ENCODE peak calls at places on chromosomes 2 and 18, in six cellular contexts. A is uterus; L is CD4-positive, alpha-beta memory T cell; W is body of pancreas; U is hepatocyte; E is IMR-90. S is an unnamed sample. For H3K4me1, the result is how much of the 10 kb centered on the place peaks cover.

GRCh38 chr2:167480986-167481309 is 592.7 kb downstream of the XIRP2 start:
- DNase-seq in L (no peak), W (no peak), A (no peak), E (no peak), U (no peak), S (no peak)

GRCh38 chr2:120564213-120565094 is 171.2 kb upstream of the GLI2 start:
- DNase-seq in E (no peak), U (peak), W (no peak), A (no peak), L (no peak), S (no peak)

GRCh38 chr2:160210599-160211138 is 10.6 kb upstream of the ITGB6 start:
- DNase-seq in A (peak), E (peak), W (peak), U (peak), L (peak), S (no peak)

GRCh38 chr2:151228847-151229497 is 32.7 kb downstream of the RBM43 start:
- DNase-seq in A (no peak), E (no peak), L (no peak), U (no peak), W (no peak), S (no peak)

GRCh38 chr18:31553800-31554199 is 37.9 kb upstream of the TTR start:
- DNase-seq in W (no peak), U (no peak), L (no peak), A (no peak), E (no peak), S (no peak)

GRCh38 chr2:63661076-63661475 is 72.3 kb downstream of the MDH1 start:
- DNase-seq in U (peak), L (no peak), E (peak), W (no peak), A (no peak), S (no peak)

GRCh38 chr2:158112971-158113370 is 11.3 kb downstream of the UPP2 start:
- DNase-seq in A (no peak), E (no peak), U (no peak), W (no peak), L (no peak), S (no peak)

GRCh38 chr2:17257194-17257909 is 260.9 kb downstream of the RAD51AP2 start:
- DNase-seq in U (no peak), L (no peak), A (no peak), E (peak), W (no peak), S (no peak)

GRCh38 chr2:101766337-101766736 is 68.8 kb downstream of the MAP4K4 start:
- DNase-seq in E (no peak), W (no peak), L (no peak), A (no peak), U (no peak), S (no peak)

GRCh38 chr2:53104263-53104662 is 663.3 kb upstream of the CHAC2 start:
- DNase-seq in E (peak), A (no peak), L (no peak), W (no peak), U (peak), S (no peak)

GRCh38 chr18:55665506-55665905 is 77.5 kb upstream of the TCF4 start:
- DNase-seq in E (no peak), W (no peak), U (no peak), L (no peak), A (no peak), S (no peak)

GRCh38 chr18:58858591-58859468 is 5.8 kb upstream of the ZNF532 start:
- DNase-seq in A (peak), U (no peak), L (no peak), E (no peak), W (peak), S (no peak)

GRCh38 chr2:172282944-172283343 is 144.4 kb upstream of the ITGA6 start:
- DNase-seq in U (peak), E (peak), A (no peak), W (peak), L (no peak), S (no peak)

GRCh38 chr2:46171441-46171953 is 125.7 kb upstream of the EPAS1 start:
- DNase-seq in U (peak), L (no peak), W (no peak), E (peak), A (peak), S (no peak)

GRCh38 chr2:132547089-132547687 is 122.8 kb downstream of the LYPD1 start:
- DNase-seq in E (peak), L (no peak), A (no peak), U (peak), W (peak), S (no peak)

GRCh38 chr2:157856157-157856455 is 20.0 kb downstream of the ACVR1 start:
- DNase-seq in A (no peak), W (no peak), U (no peak), E (no peak), L (no peak), S (no peak)

GRCh38 chr18:36284671-36285295 is 12.7 kb upstream of the FHOD3 start:
- DNase-seq in U (peak), L (peak), A (peak), E (peak), W (peak), S (no peak)

GRCh38 chr18:12403601-12404506 is 3.9 kb upstream of the PRELID3A start:
- DNase-seq in L (no peak), A (no peak), W (no peak), U (peak), E (peak), S (no peak)

GRCh38 chr2:200677721-200678532 is 92.1 kb downstream of the AOX1 start:
- DNase-seq in E (peak), U (no peak), A (no peak), L (no peak), W (peak), S (no peak)

GRCh38 chr18:54743596-54743995 is 84.7 kb upstream of the RAB27B start:
- DNase-seq in A (no peak), L (no peak), W (no peak), E (no peak), U (no peak), S (no peak)

GRCh38 chr18:51275712-51276473 is 78.4 kb upstream of the MEX3C start:
- DNase-seq in E (peak), A (no peak), W (peak), U (peak), L (no peak), S (no peak)

GRCh38 chr2:43081131-43081745 is 145.2 kb downstream of the ZFP36L2 start:
- DNase-seq in U (no peak), E (no peak), W (no peak), L (no peak), A (no peak), S (no peak)
- H3K4me1 ChIP-seq in U (half or more), E (half or more), W (under half), L (under half), A (half or more), S (under half)

GRCh38 chr2:238259085-238260020 is 19.5 kb upstream of the HES6 start:
- DNase-seq in L (peak), W (no peak), U (no peak), E (no peak), A (no peak), S (no peak)
- H3K4me3 ChIP-seq in L (no peak), W (no peak), U (no peak), E (no peak), A (no peak), S (no peak)

DNA sequence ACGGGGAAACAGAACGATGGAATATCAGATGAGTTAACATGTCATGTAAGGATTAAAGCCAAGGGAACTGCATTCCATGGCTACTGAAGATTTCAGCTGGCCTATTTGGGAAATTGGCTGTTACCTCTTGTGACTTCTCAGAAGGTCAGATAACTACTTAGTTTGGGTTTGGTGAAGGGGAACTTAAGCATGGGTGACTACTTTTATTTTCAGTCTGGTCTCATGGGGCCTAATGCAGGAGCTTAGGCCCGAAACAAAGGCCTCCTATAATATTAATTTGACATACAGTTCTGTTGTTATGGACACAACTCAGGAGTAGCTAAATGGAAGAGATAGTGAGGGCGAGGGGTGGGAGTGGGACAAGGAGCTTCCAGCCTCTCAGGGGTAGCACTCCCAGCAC is 44.0 kb upstream of the TXNDC2 start:
- DNase-seq in L (no peak), W (no peak), E (no peak), A (no peak), U (no peak), S (no peak)
- H3K27ac ChIP-seq in L (no peak), W (no peak), E (no peak), A (no peak), U (no peak), S (no peak)

GRCh38 chr2:227079726-227080125 is 84.3 kb downstream of the COL4A4 start:
- DNase-seq in U (no peak), W (no peak), A (no peak), E (peak), L (no peak), S (no peak)
- H3K4me1 ChIP-seq in U (under half), W (under half), A (under half), E (under half), L (under half), S (under half)

GRCh38 chr2:42045956-42046748 is 1.7 kb upstream of the PKDCC start:
- DNase-seq in L (no peak), E (no peak), W (peak), A (no peak), U (no peak), S (no peak)
- H3K4me3 ChIP-seq in L (no peak), E (no peak), W (no peak), A (peak), U (no peak), S (peak)

GRCh38 chr2:177478029-177478428 is 85.5 kb downstream of the AGPS start:
- DNase-seq in E (no peak), U (no peak), W (no peak), A (no peak), L (no peak), S (no peak)

GRCh38 chr2:177471990-177472389 is 79.4 kb downstream of the AGPS start:
- DNase-seq in L (no peak), U (no peak), A (no peak), E (no peak), W (no peak), S (no peak)

GRCh38 chr2:177476897-177477296 is 84.3 kb downstream of the AGPS start:
- DNase-seq in E (no peak), U (no peak), L (no peak), W (no peak), A (no peak), S (no peak)

GRCh38 chr2:177474301-177474700 is 81.7 kb downstream of the AGPS start:
- DNase-seq in A (no peak), W (no peak), U (no peak), E (no peak), L (no peak), S (no peak)

GRCh38 chr2:177474904-177475474 is 82.4 kb downstream of the AGPS start:
- DNase-seq in E (peak), W (no peak), L (no peak), U (no peak), A (no peak), S (no peak)
- H3K27ac ChIP-seq in E (no peak), W (no peak), L (no peak), U (no peak), A (no peak), S (no peak)

GRCh38 chr18:48440924-48441323 is 31.7 kb upstream of the ZBTB7C start:
- DNase-seq in U (no peak), E (no peak), L (no peak), W (no peak), A (no peak), S (no peak)

GRCh38 chr18:48442761-48443160 is 33.6 kb upstream of the ZBTB7C start:
- DNase-seq in W (no peak), U (no peak), L (no peak), E (peak), A (no peak), S (no peak)

GRCh38 chr18:48441405-48441881 is 32.3 kb upstream of the ZBTB7C start:
- DNase-seq in E (no peak), W (no peak), L (no peak), U (no peak), A (peak), S (peak)

GRCh38 chr18:48445540-48445939 is 36.4 kb upstream of the ZBTB7C start:
- DNase-seq in W (peak), E (peak), U (peak), A (peak), L (peak), S (peak)

GRCh38 chr18:48446582-48447225 is 37.5 kb upstream of the ZBTB7C start:
- DNase-seq in U (peak), W (peak), A (peak), L (peak), E (peak), S (peak)
- H3K4me1 ChIP-seq in U (under half), W (under half), A (under half), L (under half), E (under half), S (under half)

DNA sequence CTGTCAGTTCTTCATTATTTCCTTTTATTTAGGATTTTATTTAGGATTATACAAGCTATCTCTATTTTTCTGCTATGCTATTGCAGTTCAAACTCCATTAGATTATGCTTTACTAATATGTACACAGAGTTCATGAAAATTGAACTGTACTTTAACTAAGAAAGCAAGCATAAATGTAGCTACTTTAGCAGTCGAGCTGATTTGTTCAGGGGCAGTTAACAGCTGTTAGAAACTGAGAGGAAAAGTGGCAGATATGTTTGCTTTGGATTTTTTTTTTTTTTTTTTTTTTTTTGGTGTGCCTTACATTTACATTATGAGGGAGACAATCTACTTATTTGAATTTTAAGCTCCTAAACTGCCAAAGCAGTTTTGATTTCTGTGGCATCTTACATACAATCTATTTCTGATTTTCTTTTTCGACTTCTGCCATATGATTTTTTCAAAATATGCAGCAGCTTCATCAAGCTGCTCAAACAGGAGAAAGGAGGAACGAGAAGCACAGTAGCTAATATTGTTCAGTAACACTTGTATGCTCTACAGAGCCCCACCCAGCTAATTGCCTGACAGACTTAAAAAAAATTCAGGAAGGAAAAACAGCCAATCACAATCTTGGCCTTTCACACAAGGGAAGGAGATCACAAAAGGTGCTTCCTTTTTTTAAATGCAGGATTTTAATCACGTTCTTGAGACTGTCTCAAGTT is 233.4 kb upstream of the SIX3 start:
- DNase-seq in W (peak), U (no peak), A (no peak), L (no peak), E (no peak), S (no peak)
- H3K4me3 ChIP-seq in W (no peak), U (no peak), A (no peak), L (no peak), E (no peak), S (no peak)

GRCh38 chr2:24342110-24342910 is 18.0 kb downstream of the ITSN2 start:
- DNase-seq in W (no peak), L (no peak), U (peak), E (peak), A (no peak), S (no peak)
- H3K27ac ChIP-seq in W (peak), L (no peak), U (no peak), E (no peak), A (no peak), S (no peak)